ENCODE peak calls at places on chromosome 22, in five cellular contexts. One of them, this sample, is unnamed. For H3K27me3, the result is how much of the 10 kb centered on the place peaks cover.

GRCh38 chr22:42326786-42327185 is 56.3 kb upstream of the TCF20 start:
- DNase-seq in fibroblast of lung: peak
- DNase-seq in heart left ventricle: no peak
- DNase-seq in tibial nerve: no peak
- DNase-seq in osteoblast: no peak
- DNase-seq in this sample: no peak

GRCh38 chr22:42836026-42836425 is 21.0 kb downstream of the ARFGAP3 start:
- DNase-seq in fibroblast of lung: no peak
- DNase-seq in heart left ventricle: no peak
- DNase-seq in tibial nerve: no peak
- DNase-seq in osteoblast: no peak
- DNase-seq in this sample: no peak

GRCh38 chr22:32752868-32753520 is 48.5 kb upstream of the TIMP3 start:
- DNase-seq in fibroblast of lung: peak
- DNase-seq in heart left ventricle: peak
- DNase-seq in tibial nerve: no peak
- DNase-seq in osteoblast: peak
- DNase-seq in this sample: no peak

GRCh38 chr22:20885557-20886323 is 26.9 kb downstream of the SNAP29 start:
- DNase-seq in fibroblast of lung: peak
- DNase-seq in heart left ventricle: peak
- DNase-seq in tibial nerve: peak
- DNase-seq in osteoblast: peak
- DNase-seq in this sample: peak

GRCh38 chr22:38316340-38317236 is 645 bp downstream of the CSNK1E start:
- DNase-seq in fibroblast of lung: peak
- DNase-seq in heart left ventricle: peak
- DNase-seq in tibial nerve: peak
- DNase-seq in osteoblast: peak
- DNase-seq in this sample: peak

GRCh38 chr22:39592104-39593060 is 21.8 kb downstream of the CACNA1I start:
- DNase-seq in fibroblast of lung: peak
- DNase-seq in heart left ventricle: no peak
- DNase-seq in tibial nerve: no peak
- DNase-seq in osteoblast: peak
- DNase-seq in this sample: no peak

GRCh38 chr22:26592368-26593015 is 2.6 kb upstream of the TPST2 start:
- DNase-seq in fibroblast of lung: no peak
- DNase-seq in heart left ventricle: no peak
- DNase-seq in tibial nerve: no peak
- DNase-seq in osteoblast: no peak
- DNase-seq in this sample: no peak

GRCh38 chr22:32708835-32709234 is 92.7 kb upstream of the TIMP3 start:
- DNase-seq in fibroblast of lung: peak
- DNase-seq in heart left ventricle: no peak
- DNase-seq in tibial nerve: no peak
- DNase-seq in osteoblast: peak
- DNase-seq in this sample: no peak

GRCh38 chr22:41286639-41287091 is 678 bp upstream of the RANGAP1 start:
- DNase-seq in fibroblast of lung: peak
- DNase-seq in heart left ventricle: no peak
- DNase-seq in tibial nerve: no peak
- DNase-seq in osteoblast: peak
- DNase-seq in this sample: peak

GRCh38 chr22:42443240-42444059 is 11.2 kb upstream of the NFAM1 start:
- DNase-seq in fibroblast of lung: no peak
- DNase-seq in heart left ventricle: no peak
- DNase-seq in tibial nerve: no peak
- DNase-seq in osteoblast: no peak
- DNase-seq in this sample: peak

GRCh38 chr22:19722915-19723164 is 499 bp upstream of the GP1BB start:
- DNase-seq in fibroblast of lung: no peak
- DNase-seq in heart left ventricle: no peak
- DNase-seq in tibial nerve: no peak
- DNase-seq in osteoblast: no peak
- DNase-seq in this sample: peak
- H3K27me3 ChIP-seq in fibroblast of lung: under half
- H3K27me3 ChIP-seq in heart left ventricle: under half
- H3K27me3 ChIP-seq in tibial nerve: under half
- H3K27me3 ChIP-seq in osteoblast: under half
- H3K27me3 ChIP-seq in this sample: half or more

DNA sequence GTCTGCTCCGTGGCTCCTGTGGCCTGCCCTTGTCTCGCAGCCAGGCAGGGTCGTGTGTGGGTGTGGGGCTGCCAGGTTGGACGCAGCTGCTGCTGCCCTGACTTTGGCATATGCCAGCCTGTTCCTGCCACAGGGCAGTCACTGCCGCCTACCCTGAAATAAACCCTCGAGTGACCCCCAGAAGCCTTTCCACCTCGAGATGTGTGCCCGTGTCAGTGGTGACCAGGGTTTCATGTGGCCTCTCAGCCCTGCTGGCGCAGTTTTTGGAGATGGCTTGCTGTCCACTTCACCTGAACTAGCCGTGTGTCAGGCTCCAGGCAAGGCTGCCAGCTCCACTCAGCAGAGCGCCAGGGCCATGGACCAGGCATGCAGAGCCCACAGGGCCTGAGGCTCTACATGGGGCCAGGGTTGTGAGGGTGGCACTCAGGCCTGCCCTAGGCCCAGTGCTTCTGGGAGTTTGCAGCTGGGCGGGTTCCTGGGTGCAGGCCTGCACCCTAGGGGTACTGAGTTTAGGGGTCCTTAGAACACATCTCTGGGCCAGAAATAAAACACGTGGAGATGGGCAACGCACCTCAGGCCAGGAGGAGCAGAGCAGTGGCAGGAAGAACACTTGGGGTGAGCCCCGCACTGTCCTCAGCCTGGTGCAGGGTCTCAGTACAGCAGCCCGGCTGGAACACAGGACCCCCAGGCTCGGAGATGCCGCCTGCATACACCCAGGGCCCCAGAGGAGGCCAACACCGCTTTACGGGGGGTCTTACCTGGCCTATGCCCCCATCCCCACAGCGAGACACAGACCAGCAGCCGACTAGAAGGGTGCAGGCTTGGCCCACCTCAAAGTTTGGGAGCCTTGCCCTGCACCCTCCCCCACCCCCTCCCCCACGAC is 8.8 kb upstream of the PANX2 start:
- DNase-seq in fibroblast of lung: no peak
- DNase-seq in heart left ventricle: no peak
- DNase-seq in tibial nerve: no peak
- DNase-seq in osteoblast: peak
- DNase-seq in this sample: peak
- H3K27me3 ChIP-seq in fibroblast of lung: under half
- H3K27me3 ChIP-seq in heart left ventricle: under half
- H3K27me3 ChIP-seq in tibial nerve: under half
- H3K27me3 ChIP-seq in osteoblast: under half
- H3K27me3 ChIP-seq in this sample: under half

DNA sequence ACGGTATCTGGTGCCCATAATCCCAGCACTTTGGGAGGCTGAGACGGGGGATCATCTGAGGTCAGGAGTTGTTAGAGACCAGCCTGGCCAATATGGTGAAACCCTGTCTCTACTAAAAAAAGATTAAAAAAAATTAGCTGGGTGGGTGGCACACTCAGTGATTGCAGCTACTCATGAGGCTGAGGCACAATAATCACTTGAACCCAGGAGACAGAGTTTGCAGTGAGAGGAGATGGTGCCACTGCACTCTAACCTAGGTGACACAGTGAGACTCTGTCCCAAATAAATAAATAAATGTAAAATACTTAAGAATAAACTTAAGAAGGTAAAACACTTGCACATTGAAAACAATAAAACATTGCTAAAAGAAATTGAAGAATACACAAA is 90.4 kb downstream of the ZNF280B start:
- DNase-seq in fibroblast of lung: no peak
- DNase-seq in heart left ventricle: no peak
- DNase-seq in tibial nerve: no peak
- DNase-seq in osteoblast: no peak
- DNase-seq in this sample: no peak
- H3K27me3 ChIP-seq in fibroblast of lung: under half
- H3K27me3 ChIP-seq in heart left ventricle: under half
- H3K27me3 ChIP-seq in tibial nerve: under half
- H3K27me3 ChIP-seq in osteoblast: under half
- H3K27me3 ChIP-seq in this sample: half or more

GRCh38 chr22:21951931-21952465 is 650 bp downstream of the PPM1F start:
- DNase-seq in fibroblast of lung: peak
- DNase-seq in heart left ventricle: no peak
- DNase-seq in tibial nerve: no peak
- DNase-seq in osteoblast: peak
- DNase-seq in this sample: peak

GRCh38 chr22:21949948-21950347 is 2.7 kb downstream of the PPM1F start:
- DNase-seq in fibroblast of lung: no peak
- DNase-seq in heart left ventricle: no peak
- DNase-seq in tibial nerve: no peak
- DNase-seq in osteoblast: peak
- DNase-seq in this sample: no peak

GRCh38 chr22:21949569-21949918 is 3.1 kb downstream of the PPM1F start:
- DNase-seq in fibroblast of lung: no peak
- DNase-seq in heart left ventricle: no peak
- DNase-seq in tibial nerve: no peak
- DNase-seq in osteoblast: peak
- DNase-seq in this sample: no peak

GRCh38 chr22:21951062-21951461 is 1.6 kb downstream of the PPM1F start:
- DNase-seq in fibroblast of lung: no peak
- DNase-seq in heart left ventricle: no peak
- DNase-seq in tibial nerve: no peak
- DNase-seq in osteoblast: no peak
- DNase-seq in this sample: no peak

DNA sequence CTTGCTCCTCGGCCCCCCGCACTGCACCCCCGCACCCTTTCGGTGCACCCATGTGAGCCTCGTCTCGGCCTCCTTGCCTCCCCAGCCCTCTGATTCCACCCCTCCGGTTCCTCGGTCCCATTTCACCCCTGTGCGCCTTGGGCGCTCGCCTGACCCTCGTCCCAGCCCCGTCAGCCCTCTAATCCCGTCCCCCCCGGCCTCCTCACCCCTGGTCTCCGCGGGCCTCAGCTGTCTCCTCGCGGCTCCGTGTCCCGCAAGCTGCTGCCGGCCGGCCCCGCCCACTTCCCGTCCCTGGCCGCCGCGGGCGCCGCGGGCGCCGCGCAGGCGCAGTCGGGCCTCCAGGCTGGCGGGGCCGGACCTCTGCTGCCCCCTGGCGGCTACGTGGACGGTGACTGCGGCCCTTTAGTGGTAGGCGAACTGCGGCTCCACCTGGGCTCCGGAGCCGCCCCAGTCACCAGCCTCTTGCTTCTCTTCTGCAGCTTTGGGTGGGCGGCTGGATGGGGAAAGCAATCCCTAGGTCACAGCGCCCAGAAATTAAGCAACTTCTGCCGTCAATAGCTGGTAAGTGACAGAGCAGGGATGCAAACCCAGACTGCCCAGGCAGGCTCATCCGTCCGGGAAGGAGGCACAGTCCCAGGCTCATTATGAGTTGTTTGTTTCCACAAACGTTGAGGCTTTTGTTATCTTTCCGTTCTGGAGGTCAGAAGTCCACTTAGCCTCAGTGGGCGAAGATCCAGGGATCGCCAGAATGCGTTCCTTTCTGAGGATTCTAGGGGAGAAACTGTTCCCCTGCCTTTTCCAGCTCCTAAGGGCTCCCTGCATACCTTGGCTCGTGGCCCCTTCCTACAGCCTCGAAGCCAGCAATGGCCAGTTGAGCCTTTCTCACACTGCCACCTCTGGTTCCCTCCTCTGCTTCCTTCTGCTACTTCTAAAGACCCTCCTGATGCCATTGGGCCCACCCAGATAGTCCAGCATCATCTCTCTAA is at the start of gene PPM1F:
- DNase-seq in fibroblast of lung: peak
- DNase-seq in heart left ventricle: peak
- DNase-seq in tibial nerve: peak
- DNase-seq in osteoblast: peak
- DNase-seq in this sample: peak
- H3K27me3 ChIP-seq in fibroblast of lung: under half
- H3K27me3 ChIP-seq in heart left ventricle: under half
- H3K27me3 ChIP-seq in tibial nerve: under half
- H3K27me3 ChIP-seq in osteoblast: under half
- H3K27me3 ChIP-seq in this sample: under half

GRCh38 chr22:36608987-36609386 is 80.0 kb upstream of the EIF3D start:
- DNase-seq in fibroblast of lung: no peak
- DNase-seq in heart left ventricle: no peak
- DNase-seq in tibial nerve: no peak
- DNase-seq in osteoblast: peak
- DNase-seq in this sample: peak

GRCh38 chr22:36611241-36611976 is 82.4 kb upstream of the EIF3D start:
- DNase-seq in fibroblast of lung: no peak
- DNase-seq in heart left ventricle: no peak
- DNase-seq in tibial nerve: no peak
- DNase-seq in osteoblast: no peak
- DNase-seq in this sample: no peak

GRCh38 chr22:36612458-36612857 is 83.5 kb upstream of the EIF3D start:
- DNase-seq in fibroblast of lung: peak
- DNase-seq in heart left ventricle: no peak
- DNase-seq in tibial nerve: no peak
- DNase-seq in osteoblast: peak
- DNase-seq in this sample: no peak

GRCh38 chr22:36610056-36610455 is 81.1 kb upstream of the EIF3D start:
- DNase-seq in fibroblast of lung: no peak
- DNase-seq in heart left ventricle: no peak
- DNase-seq in tibial nerve: no peak
- DNase-seq in osteoblast: no peak
- DNase-seq in this sample: peak

DNA sequence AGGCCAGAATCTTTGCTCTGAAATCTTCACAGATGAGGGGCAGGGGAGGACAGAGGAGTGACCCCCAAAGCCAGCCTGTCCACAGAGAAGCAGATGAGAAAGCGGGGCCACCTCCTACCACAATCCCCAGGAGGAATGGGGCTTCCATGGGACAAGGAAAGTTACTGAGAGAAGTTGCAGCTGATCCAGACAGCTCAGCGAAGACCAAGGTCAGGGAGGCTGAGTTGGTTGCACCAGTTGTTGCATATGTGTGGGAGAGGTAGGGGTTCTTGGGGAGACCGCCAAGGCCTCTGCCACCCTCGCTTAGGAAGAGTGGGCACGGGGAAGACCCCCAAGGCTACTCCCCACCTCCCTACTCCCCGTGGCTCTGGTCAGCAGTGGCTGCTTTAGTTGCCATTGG is 81.6 kb upstream of the EIF3D start:
- DNase-seq in fibroblast of lung: no peak
- DNase-seq in heart left ventricle: no peak
- DNase-seq in tibial nerve: no peak
- DNase-seq in osteoblast: no peak
- DNase-seq in this sample: no peak
- H3K27me3 ChIP-seq in fibroblast of lung: under half
- H3K27me3 ChIP-seq in heart left ventricle: under half
- H3K27me3 ChIP-seq in tibial nerve: under half
- H3K27me3 ChIP-seq in osteoblast: half or more
- H3K27me3 ChIP-seq in this sample: under half

GRCh38 chr22:17875631-17876030 is 101.4 kb upstream of the BID start:
- DNase-seq in fibroblast of lung: no peak
- DNase-seq in heart left ventricle: no peak
- DNase-seq in tibial nerve: no peak
- DNase-seq in osteoblast: no peak
- DNase-seq in this sample: no peak
- H3K27me3 ChIP-seq in fibroblast of lung: under half
- H3K27me3 ChIP-seq in heart left ventricle: under half
- H3K27me3 ChIP-seq in tibial nerve: under half
- H3K27me3 ChIP-seq in osteoblast: under half
- H3K27me3 ChIP-seq in this sample: under half